ENCODE peak calls at places on chromosomes 13 and 19, in six cellular contexts. One of them, this sample, is unnamed.
A peak's percentile ranks its signal among the peaks of the same experiment; 100 is the strongest.

GRCh38 chr13:34886476-34886875 is 55.6 kb upstream of the NBEA start:
- DNase-seq in T-helper 1 cell: no peak
- DNase-seq in Kasumi-1: no peak
- DNase-seq in EL: peak; percentile 23
- DNase-seq in pulmonary artery endothelial cell: no peak
- DNase-seq in NCI-H774: no peak
- DNase-seq in this sample: no peak

GRCh38 chr13:51282322-51282721 is 57.2 kb upstream of the SERPINE3 start:
- DNase-seq in T-helper 1 cell: no peak
- DNase-seq in pulmonary artery endothelial cell: no peak
- DNase-seq in NCI-H774: no peak
- DNase-seq in Kasumi-1: no peak
- DNase-seq in EL: no peak
- DNase-seq in this sample: no peak

GRCh38 chr19:18876865-18877264 is 19.1 kb downstream of the CERS1 start:
- DNase-seq in EL: no peak
- DNase-seq in Kasumi-1: no peak
- DNase-seq in NCI-H774: no peak
- DNase-seq in T-helper 1 cell: no peak
- DNase-seq in pulmonary artery endothelial cell: no peak
- DNase-seq in this sample: no peak

GRCh38 chr19:7989071-7989575 is 16.3 kb downstream of the ELAVL1 start:
- DNase-seq in pulmonary artery endothelial cell: no peak
- DNase-seq in T-helper 1 cell: no peak
- DNase-seq in Kasumi-1: no peak
- DNase-seq in NCI-H774: no peak
- DNase-seq in EL: no peak
- DNase-seq in this sample: no peak

GRCh38 chr13:34816543-34816942 is 125.5 kb upstream of the NBEA start:
- DNase-seq in T-helper 1 cell: no peak
- DNase-seq in EL: peak; percentile 35
- DNase-seq in pulmonary artery endothelial cell: no peak
- DNase-seq in Kasumi-1: no peak
- DNase-seq in NCI-H774: no peak
- DNase-seq in this sample: peak; percentile 66

GRCh38 chr13:72565893-72566292 is 161.5 kb downstream of the MZT1 start:
- DNase-seq in NCI-H774: no peak
- DNase-seq in Kasumi-1: peak; percentile 78
- DNase-seq in T-helper 1 cell: no peak
- DNase-seq in pulmonary artery endothelial cell: no peak
- DNase-seq in EL: peak; percentile 22
- DNase-seq in this sample: peak; percentile 39

GRCh38 chr13:110006304-110006703 is 219.9 kb upstream of the IRS2 start:
- DNase-seq in Kasumi-1: no peak
- DNase-seq in pulmonary artery endothelial cell: no peak
- DNase-seq in EL: peak; percentile 76
- DNase-seq in T-helper 1 cell: no peak
- DNase-seq in NCI-H774: peak; percentile 93
- DNase-seq in this sample: peak; percentile 66

GRCh38 chr19:2392366-2392765 is 32.3 kb downstream of the TMPRSS9 start:
- DNase-seq in pulmonary artery endothelial cell: no peak
- DNase-seq in EL: no peak
- DNase-seq in Kasumi-1: no peak
- DNase-seq in NCI-H774: no peak
- DNase-seq in T-helper 1 cell: no peak
- DNase-seq in this sample: no peak

GRCh38 chr19:38033658-38034150 is 126.7 kb downstream of the SIPA1L3 start:
- DNase-seq in pulmonary artery endothelial cell: no peak
- DNase-seq in Kasumi-1: no peak
- DNase-seq in EL: no peak
- DNase-seq in T-helper 1 cell: no peak
- DNase-seq in NCI-H774: peak; percentile 36
- DNase-seq in this sample: no peak

GRCh38 chr19:16359964-16360363 is 35.3 kb downstream of the KLF2 start:
- DNase-seq in T-helper 1 cell: no peak
- DNase-seq in pulmonary artery endothelial cell: no peak
- DNase-seq in Kasumi-1: no peak
- DNase-seq in EL: no peak
- DNase-seq in NCI-H774: no peak
- DNase-seq in this sample: no peak

GRCh38 chr13:18996221-18996620 is 185.4 kb downstream of the TUBA3C start:
- DNase-seq in Kasumi-1: no peak
- DNase-seq in EL: no peak
- DNase-seq in NCI-H774: no peak
- DNase-seq in T-helper 1 cell: no peak
- DNase-seq in pulmonary artery endothelial cell: no peak
- DNase-seq in this sample: no peak

GRCh38 chr19:1905071-1905862 is at the start of the genes ADAT3 and SCAMP4:
- DNase-seq in NCI-H774: peak; percentile 98
- DNase-seq in Kasumi-1: peak; percentile 97
- DNase-seq in pulmonary artery endothelial cell: peak; percentile 95
- DNase-seq in EL: peak; percentile 99
- DNase-seq in T-helper 1 cell: peak; percentile 97
- DNase-seq in this sample: peak; percentile 99

GRCh38 chr19:52689804-52690394 is 44.9 kb downstream of the ZNF611 start:
- DNase-seq in Kasumi-1: no peak
- DNase-seq in NCI-H774: no peak
- DNase-seq in EL: no peak
- DNase-seq in pulmonary artery endothelial cell: no peak
- DNase-seq in T-helper 1 cell: no peak
- DNase-seq in this sample: no peak

GRCh38 chr19:35792312-35792711 is 16.9 kb downstream of the ARHGAP33 start:
- DNase-seq in Kasumi-1: no peak
- DNase-seq in NCI-H774: no peak
- DNase-seq in EL: no peak
- DNase-seq in T-helper 1 cell: no peak
- DNase-seq in pulmonary artery endothelial cell: no peak
- DNase-seq in this sample: no peak

GRCh38 chr19:55654833-55655647 is at the start of gene U2AF2:
- DNase-seq in T-helper 1 cell: peak; percentile 97
- DNase-seq in EL: peak; percentile 90
- DNase-seq in NCI-H774: peak; percentile 88
- DNase-seq in Kasumi-1: peak; percentile 96
- DNase-seq in pulmonary artery endothelial cell: peak; percentile 66
- DNase-seq in this sample: peak; percentile 91

GRCh38 chr19:35788205-35788960 is 13.0 kb downstream of the ARHGAP33 start:
- DNase-seq in T-helper 1 cell: no peak
- DNase-seq in Kasumi-1: no peak
- DNase-seq in NCI-H774: no peak
- DNase-seq in EL: no peak
- DNase-seq in pulmonary artery endothelial cell: no peak
- DNase-seq in this sample: no peak

GRCh38 chr19:46618670-46619231 is 6.1 kb downstream of the PTGIR start:
- DNase-seq in Kasumi-1: no peak
- DNase-seq in NCI-H774: peak; percentile 41
- DNase-seq in EL: no peak
- DNase-seq in pulmonary artery endothelial cell: no peak
- DNase-seq in T-helper 1 cell: no peak
- DNase-seq in this sample: no peak

GRCh38 chr19:1745589-1746031 is 7.7 kb upstream of the ONECUT3 start:
- DNase-seq in pulmonary artery endothelial cell: no peak
- DNase-seq in Kasumi-1: peak; percentile 22
- DNase-seq in NCI-H774: no peak
- DNase-seq in EL: no peak
- DNase-seq in T-helper 1 cell: no peak
- DNase-seq in this sample: peak; percentile 6

GRCh38 chr13:41563501-41564001 is 106.2 kb downstream of the RGCC start:
- DNase-seq in EL: peak; percentile 41
- DNase-seq in Kasumi-1: no peak
- DNase-seq in NCI-H774: no peak
- DNase-seq in pulmonary artery endothelial cell: peak; percentile 56
- DNase-seq in T-helper 1 cell: no peak
- DNase-seq in this sample: peak; percentile 48

GRCh38 chr19:4379383-4380253 is 20.7 kb downstream of the SH3GL1 start:
- DNase-seq in T-helper 1 cell: no peak
- DNase-seq in Kasumi-1: no peak
- DNase-seq in pulmonary artery endothelial cell: no peak
- DNase-seq in EL: peak; percentile 41
- DNase-seq in NCI-H774: no peak
- DNase-seq in this sample: peak; percentile 50

GRCh38 chr19:6292006-6292405 is 12.2 kb upstream of the MLLT1 start:
- DNase-seq in pulmonary artery endothelial cell: no peak
- DNase-seq in T-helper 1 cell: no peak
- DNase-seq in NCI-H774: no peak
- DNase-seq in Kasumi-1: no peak
- DNase-seq in EL: no peak
- DNase-seq in this sample: no peak

GRCh38 chr13:112761701-112762689 is 72.2 kb downstream of the ATP11A start:
- DNase-seq in pulmonary artery endothelial cell: no peak
- DNase-seq in NCI-H774: no peak
- DNase-seq in T-helper 1 cell: no peak
- DNase-seq in Kasumi-1: no peak
- DNase-seq in EL: no peak
- DNase-seq in this sample: no peak

GRCh38 chr13:99408703-99409000 is 92.6 kb upstream of the TM9SF2 start:
- DNase-seq in T-helper 1 cell: no peak
- DNase-seq in Kasumi-1: no peak
- DNase-seq in NCI-H774: no peak
- DNase-seq in pulmonary artery endothelial cell: no peak
- DNase-seq in EL: no peak
- DNase-seq in this sample: no peak

GRCh38 chr13:83281666-83282065 is 600.6 kb downstream of the SLITRK1 start:
- DNase-seq in pulmonary artery endothelial cell: no peak
- DNase-seq in Kasumi-1: no peak
- DNase-seq in EL: no peak
- DNase-seq in NCI-H774: no peak
- DNase-seq in T-helper 1 cell: no peak
- DNase-seq in this sample: no peak

GRCh38 chr13:108154421-108154858 is 60.9 kb downstream of the LIG4 start:
- DNase-seq in Kasumi-1: no peak
- DNase-seq in NCI-H774: no peak
- DNase-seq in EL: no peak
- DNase-seq in pulmonary artery endothelial cell: no peak
- DNase-seq in T-helper 1 cell: no peak
- DNase-seq in this sample: no peak

GRCh38 chr19:46845959-46846459 is 4.6 kb downstream of the AP2S1 start:
- DNase-seq in pulmonary artery endothelial cell: no peak
- DNase-seq in EL: no peak
- DNase-seq in Kasumi-1: no peak
- DNase-seq in T-helper 1 cell: no peak
- DNase-seq in NCI-H774: no peak
- DNase-seq in this sample: no peak